ENCODE peak calls at places on chromosome 11, in eight cellular contexts. One of them, this sample, is unnamed.

GRCh38 chr11:118434553-118435232 is 1.6 kb upstream of the KMT2A start:
- DNase-seq in GM12864: no peak
- DNase-seq in AG10803: no peak
- DNase-seq in kidney: peak; percentile 75
- DNase-seq in endothelial cell: peak; percentile 50
- DNase-seq in brain microvascular endothelial cell: no peak
- DNase-seq in fibroblast of lung: peak; percentile 53
- DNase-seq in PC-9: peak; percentile 29
- DNase-seq in this sample: peak; percentile 49

GRCh38 chr11:83292709-83293435 is 6.7 kb upstream of the CCDC90B start:
- DNase-seq in AG10803: peak; percentile 74
- DNase-seq in PC-9: peak; percentile 14
- DNase-seq in brain microvascular endothelial cell: peak; percentile 71
- DNase-seq in fibroblast of lung: peak; percentile 66
- DNase-seq in kidney: no peak
- DNase-seq in endothelial cell: peak; percentile 53
- DNase-seq in GM12864: peak; percentile 27
- DNase-seq in this sample: peak; percentile 86

GRCh38 chr11:2990617-2991476 is 1.3 kb downstream of the NAP1L4 start:
- DNase-seq in fibroblast of lung: peak; percentile 9
- DNase-seq in endothelial cell: no peak
- DNase-seq in kidney: no peak
- DNase-seq in AG10803: no peak
- DNase-seq in PC-9: no peak
- DNase-seq in brain microvascular endothelial cell: no peak
- DNase-seq in GM12864: no peak
- DNase-seq in this sample: no peak

GRCh38 chr11:134223066-134223465 is 701 bp downstream of the NCAPD3 start:
- DNase-seq in PC-9: no peak
- DNase-seq in AG10803: no peak
- DNase-seq in fibroblast of lung: no peak
- DNase-seq in endothelial cell: no peak
- DNase-seq in brain microvascular endothelial cell: no peak
- DNase-seq in GM12864: no peak
- DNase-seq in kidney: no peak
- DNase-seq in this sample: no peak

GRCh38 chr11:8768625-8769333 is 86.2 kb downstream of the RPL27A start:
- DNase-seq in endothelial cell: no peak
- DNase-seq in GM12864: no peak
- DNase-seq in PC-9: peak; percentile 15
- DNase-seq in kidney: no peak
- DNase-seq in brain microvascular endothelial cell: peak; percentile 61
- DNase-seq in AG10803: peak; percentile 91
- DNase-seq in fibroblast of lung: peak; percentile 89
- DNase-seq in this sample: peak; percentile 44

GRCh38 chr11:113603277-113604059 is 102.6 kb downstream of the TMPRSS5 start:
- DNase-seq in AG10803: peak; percentile 74
- DNase-seq in brain microvascular endothelial cell: no peak
- DNase-seq in PC-9: no peak
- DNase-seq in fibroblast of lung: peak; percentile 78
- DNase-seq in GM12864: no peak
- DNase-seq in endothelial cell: no peak
- DNase-seq in kidney: no peak
- DNase-seq in this sample: no peak

GRCh38 chr11:6618117-6619020 is 853 bp downstream of the TPP1 start:
- DNase-seq in PC-9: no peak
- DNase-seq in brain microvascular endothelial cell: peak; percentile 80
- DNase-seq in endothelial cell: no peak
- DNase-seq in fibroblast of lung: peak; percentile 83
- DNase-seq in kidney: peak; percentile 82
- DNase-seq in AG10803: peak; percentile 66
- DNase-seq in GM12864: no peak
- DNase-seq in this sample: peak; percentile 95

GRCh38 chr11:23755769-23756168 is 741.1 kb upstream of the LUZP2 start:
- DNase-seq in brain microvascular endothelial cell: no peak
- DNase-seq in GM12864: no peak
- DNase-seq in kidney: no peak
- DNase-seq in AG10803: peak; percentile 11
- DNase-seq in PC-9: no peak
- DNase-seq in endothelial cell: no peak
- DNase-seq in fibroblast of lung: no peak
- DNase-seq in this sample: peak; percentile 23

GRCh38 chr11:16669799-16670415 is 68.5 kb upstream of the C11orf58 start:
- DNase-seq in kidney: no peak
- DNase-seq in AG10803: no peak
- DNase-seq in brain microvascular endothelial cell: peak; percentile 43
- DNase-seq in endothelial cell: no peak
- DNase-seq in PC-9: peak; percentile 81
- DNase-seq in GM12864: no peak
- DNase-seq in fibroblast of lung: peak; percentile 85
- DNase-seq in this sample: peak; percentile 5

GRCh38 chr11:14323118-14323676 is 35.8 kb downstream of the RRAS2 start:
- DNase-seq in AG10803: no peak
- DNase-seq in fibroblast of lung: no peak
- DNase-seq in brain microvascular endothelial cell: no peak
- DNase-seq in PC-9: no peak
- DNase-seq in endothelial cell: no peak
- DNase-seq in kidney: no peak
- DNase-seq in GM12864: no peak
- DNase-seq in this sample: no peak

GRCh38 chr11:95888439-95888838 is 35.5 kb downstream of the MTMR2 start:
- DNase-seq in PC-9: no peak
- DNase-seq in kidney: no peak
- DNase-seq in AG10803: no peak
- DNase-seq in brain microvascular endothelial cell: no peak
- DNase-seq in GM12864: no peak
- DNase-seq in fibroblast of lung: peak; percentile 24
- DNase-seq in endothelial cell: no peak
- DNase-seq in this sample: no peak

GRCh38 chr11:19931141-19931767 is 218.6 kb downstream of the NAV2 start:
- DNase-seq in AG10803: peak; percentile 85
- DNase-seq in endothelial cell: no peak
- DNase-seq in brain microvascular endothelial cell: no peak
- DNase-seq in GM12864: no peak
- DNase-seq in PC-9: no peak
- DNase-seq in kidney: no peak
- DNase-seq in fibroblast of lung: peak; percentile 45
- DNase-seq in this sample: no peak

GRCh38 chr11:27213232-27213660 is 149.8 kb downstream of the CCDC34 start:
- DNase-seq in fibroblast of lung: peak; percentile 97
- DNase-seq in brain microvascular endothelial cell: peak; percentile 59
- DNase-seq in kidney: no peak
- DNase-seq in PC-9: no peak
- DNase-seq in GM12864: no peak
- DNase-seq in endothelial cell: no peak
- DNase-seq in AG10803: peak; percentile 97
- DNase-seq in this sample: peak; percentile 87

GRCh38 chr11:26323837-26324236 is 8.1 kb upstream of the ANO3 start:
- DNase-seq in kidney: no peak
- DNase-seq in endothelial cell: no peak
- DNase-seq in PC-9: no peak
- DNase-seq in GM12864: no peak
- DNase-seq in fibroblast of lung: peak; percentile 1
- DNase-seq in brain microvascular endothelial cell: no peak
- DNase-seq in AG10803: no peak
- DNase-seq in this sample: no peak

GRCh38 chr11:130390071-130390758 is 38.2 kb downstream of the ADAMTS8 start:
- DNase-seq in fibroblast of lung: peak; percentile 80
- DNase-seq in brain microvascular endothelial cell: peak; percentile 71
- DNase-seq in PC-9: no peak
- DNase-seq in kidney: no peak
- DNase-seq in AG10803: peak; percentile 72
- DNase-seq in endothelial cell: no peak
- DNase-seq in GM12864: no peak
- DNase-seq in this sample: peak; percentile 89

GRCh38 chr11:111095327-111095726 is 150.2 kb upstream of the POU2AF2 start:
- DNase-seq in endothelial cell: no peak
- DNase-seq in brain microvascular endothelial cell: no peak
- DNase-seq in kidney: no peak
- DNase-seq in PC-9: no peak
- DNase-seq in AG10803: no peak
- DNase-seq in GM12864: no peak
- DNase-seq in fibroblast of lung: no peak
- DNase-seq in this sample: no peak

GRCh38 chr11:1647901-1648721 is 18.5 kb downstream of the KRTAP5-5 start:
- DNase-seq in AG10803: no peak
- DNase-seq in fibroblast of lung: no peak
- DNase-seq in GM12864: no peak
- DNase-seq in kidney: peak; percentile 59
- DNase-seq in PC-9: no peak
- DNase-seq in endothelial cell: no peak
- DNase-seq in brain microvascular endothelial cell: no peak
- DNase-seq in this sample: no peak

GRCh38 chr11:107696140-107696539 is 15.7 kb downstream of the SLN start:
- DNase-seq in fibroblast of lung: peak; percentile 97
- DNase-seq in AG10803: peak; percentile 97
- DNase-seq in PC-9: peak; percentile 2
- DNase-seq in brain microvascular endothelial cell: peak; percentile 84
- DNase-seq in kidney: no peak
- DNase-seq in endothelial cell: no peak
- DNase-seq in GM12864: no peak
- DNase-seq in this sample: peak; percentile 90

GRCh38 chr11:62120466-62120865 is 3.3 kb upstream of the INCENP start:
- DNase-seq in kidney: no peak
- DNase-seq in PC-9: no peak
- DNase-seq in GM12864: no peak
- DNase-seq in AG10803: no peak
- DNase-seq in brain microvascular endothelial cell: no peak
- DNase-seq in fibroblast of lung: no peak
- DNase-seq in endothelial cell: no peak
- DNase-seq in this sample: no peak

GRCh38 chr11:80955588-80955987 is 1514.8 kb upstream of the TENM4 start:
- DNase-seq in kidney: no peak
- DNase-seq in AG10803: no peak
- DNase-seq in GM12864: no peak
- DNase-seq in endothelial cell: no peak
- DNase-seq in fibroblast of lung: no peak
- DNase-seq in brain microvascular endothelial cell: no peak
- DNase-seq in PC-9: no peak
- DNase-seq in this sample: no peak

GRCh38 chr11:124834526-124835190 is 30.6 kb upstream of the ROBO3 start:
- DNase-seq in PC-9: no peak
- DNase-seq in AG10803: no peak
- DNase-seq in endothelial cell: no peak
- DNase-seq in fibroblast of lung: no peak
- DNase-seq in kidney: no peak
- DNase-seq in GM12864: no peak
- DNase-seq in brain microvascular endothelial cell: no peak
- DNase-seq in this sample: no peak

GRCh38 chr11:100756556-100756955 is 69.5 kb downstream of the ARHGAP42 start:
- DNase-seq in PC-9: no peak
- DNase-seq in brain microvascular endothelial cell: no peak
- DNase-seq in fibroblast of lung: peak; percentile 7
- DNase-seq in kidney: no peak
- DNase-seq in GM12864: no peak
- DNase-seq in endothelial cell: no peak
- DNase-seq in AG10803: no peak
- DNase-seq in this sample: peak; percentile 80

GRCh38 chr11:62719302-62719978 is 7.8 kb downstream of the HNRNPUL2 start:
- DNase-seq in PC-9: no peak
- DNase-seq in AG10803: peak; percentile 25
- DNase-seq in endothelial cell: no peak
- DNase-seq in GM12864: no peak
- DNase-seq in fibroblast of lung: no peak
- DNase-seq in kidney: no peak
- DNase-seq in brain microvascular endothelial cell: no peak
- DNase-seq in this sample: no peak

GRCh38 chr11:131408011-131408640 is 37.7 kb downstream of the NTM start:
- DNase-seq in GM12864: peak; percentile 8
- DNase-seq in PC-9: peak; percentile 64
- DNase-seq in AG10803: peak; percentile 52
- DNase-seq in kidney: no peak
- DNase-seq in endothelial cell: peak; percentile 69
- DNase-seq in brain microvascular endothelial cell: peak; percentile 36
- DNase-seq in fibroblast of lung: peak; percentile 25
- DNase-seq in this sample: peak; percentile 26
- TF ChIP-seq CTCF in GM12864: peak; percentile 67
- TF ChIP-seq CTCF in PC-9: peak; percentile 48
- TF ChIP-seq CTCF in AG10803: peak; percentile 70
- TF ChIP-seq CTCF in kidney: peak; percentile 54
- TF ChIP-seq CTCF in endothelial cell: peak; percentile 32
- TF ChIP-seq CTCF in brain microvascular endothelial cell: peak; percentile 78
- TF ChIP-seq CTCF in fibroblast of lung: peak; percentile 45
- TF ChIP-seq CTCF in this sample: peak; percentile 51

DNA sequence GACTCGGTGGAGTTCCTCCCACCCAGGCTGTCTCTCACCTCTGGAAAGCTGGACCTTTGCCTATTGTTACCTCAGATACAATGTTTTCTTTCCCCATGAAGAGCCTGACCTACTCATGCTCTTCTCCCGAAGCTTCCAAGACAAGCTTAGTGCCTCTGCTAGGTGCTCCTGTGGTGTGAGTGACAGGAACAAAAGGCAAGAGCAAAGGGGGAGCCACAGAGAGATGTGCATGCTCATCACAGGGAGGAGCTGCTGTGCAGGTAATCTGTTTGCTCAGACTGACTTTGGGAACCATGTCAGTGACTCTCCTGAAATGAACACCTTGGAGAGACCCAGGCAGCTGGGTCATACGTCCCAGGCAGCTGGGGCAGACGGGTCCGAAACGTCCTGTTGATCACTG is 53.6 kb upstream of the VSTM5 start:
- DNase-seq in fibroblast of lung: no peak
- DNase-seq in PC-9: no peak
- DNase-seq in endothelial cell: no peak
- DNase-seq in AG10803: no peak
- DNase-seq in kidney: no peak
- DNase-seq in GM12864: no peak
- DNase-seq in brain microvascular endothelial cell: no peak
- DNase-seq in this sample: no peak
- TF ChIP-seq CTCF in fibroblast of lung: no peak
- TF ChIP-seq CTCF in PC-9: no peak
- TF ChIP-seq CTCF in endothelial cell: no peak
- TF ChIP-seq CTCF in AG10803: no peak
- TF ChIP-seq CTCF in kidney: no peak
- TF ChIP-seq CTCF in GM12864: no peak
- TF ChIP-seq CTCF in brain microvascular endothelial cell: no peak
- TF ChIP-seq CTCF in this sample: no peak

GRCh38 chr11:440065-441042 is 1.5 kb downstream of the ANO9 start:
- DNase-seq in AG10803: no peak
- DNase-seq in endothelial cell: no peak
- DNase-seq in brain microvascular endothelial cell: no peak
- DNase-seq in GM12864: no peak
- DNase-seq in PC-9: no peak
- DNase-seq in fibroblast of lung: no peak
- DNase-seq in kidney: peak; percentile 64
- DNase-seq in this sample: peak; percentile 47
- TF ChIP-seq CTCF in AG10803: peak; percentile 10
- TF ChIP-seq CTCF in endothelial cell: no peak
- TF ChIP-seq CTCF in brain microvascular endothelial cell: peak; percentile 35
- TF ChIP-seq CTCF in GM12864: peak; percentile 40
- TF ChIP-seq CTCF in PC-9: no peak
- TF ChIP-seq CTCF in fibroblast of lung: peak; percentile 6
- TF ChIP-seq CTCF in kidney: no peak
- TF ChIP-seq CTCF in this sample: peak; percentile 52

DNA sequence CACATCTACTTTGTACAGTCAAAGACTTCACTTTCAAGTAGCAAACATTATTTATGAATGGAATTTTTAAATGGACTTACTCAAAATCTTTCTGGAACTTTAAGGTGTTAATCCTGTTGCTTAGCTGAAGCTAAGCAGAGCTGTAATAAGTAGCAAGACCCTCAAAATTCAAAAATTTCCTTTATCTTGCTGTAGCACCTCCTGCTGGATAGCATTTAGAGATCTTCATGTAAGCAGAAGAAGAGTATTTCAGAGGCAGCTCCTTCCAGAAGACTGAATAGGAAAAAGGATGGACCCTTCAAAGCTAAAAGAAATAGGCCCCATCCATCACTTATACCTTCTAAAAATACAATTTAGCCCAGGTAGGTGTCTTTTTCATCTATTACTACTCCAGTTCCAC is 3.4 kb downstream of the PHF21A start:
- DNase-seq in GM12864: no peak
- DNase-seq in kidney: no peak
- DNase-seq in brain microvascular endothelial cell: no peak
- DNase-seq in fibroblast of lung: no peak
- DNase-seq in endothelial cell: no peak
- DNase-seq in AG10803: no peak
- DNase-seq in PC-9: no peak
- DNase-seq in this sample: no peak
- TF ChIP-seq CTCF in GM12864: peak; percentile 33
- TF ChIP-seq CTCF in kidney: no peak
- TF ChIP-seq CTCF in brain microvascular endothelial cell: peak; percentile 30
- TF ChIP-seq CTCF in fibroblast of lung: peak; percentile 40
- TF ChIP-seq CTCF in endothelial cell: no peak
- TF ChIP-seq CTCF in AG10803: peak; percentile 41
- TF ChIP-seq CTCF in PC-9: peak; percentile 43
- TF ChIP-seq CTCF in this sample: peak; percentile 44

This sample was measured in choroid plexus epithelial cell.